ENCODE peak calls at places on chromosome 11, in ten cellular contexts. A, G, F, V, N, Q, P, S, K and J are unnamed samples.
A peak's percentile ranks its signal among the peaks of the same experiment; 100 is the strongest.

GRCh38 chr11:8082391-8083087 is 1.5 kb downstream of the TUB start:
- DNase-seq in N (no peak), Q (no peak), A (no peak), K (no peak), P (peak; percentile 82), V (no peak), S (no peak), G (no peak), F (no peak), J (no peak)

GRCh38 chr11:2582958-2583604 is 116.7 kb downstream of the KCNQ1OT1 start:
- DNase-seq in V (no peak), F (peak; percentile 24), K (no peak), N (no peak), Q (peak; percentile 72), G (peak; percentile 37), S (no peak), A (peak; percentile 57), P (peak; percentile 48), J (peak; percentile 96)

GRCh38 chr11:62593434-62594044 is 2.2 kb upstream of the TUT1 start:
- DNase-seq in N (peak; percentile 88), Q (peak; percentile 94), P (peak; percentile 93), V (peak; percentile 73), S (peak; percentile 80), K (peak; percentile 81), G (peak; percentile 66), A (no peak), F (peak; percentile 87), J (no peak)

GRCh38 chr11:30762188-30762587 is 176.0 kb upstream of the MPPED2 start:
- DNase-seq in P (no peak), A (no peak), V (no peak), K (no peak), F (no peak), S (no peak), Q (no peak), N (no peak), G (no peak), J (no peak)

GRCh38 chr11:33310720-33311500 is 53.7 kb downstream of the HIPK3 start:
- DNase-seq in A (no peak), F (no peak), N (no peak), P (no peak), G (no peak), Q (no peak), K (no peak), V (no peak), S (no peak), J (no peak)

GRCh38 chr11:68380786-68381622 is 68.6 kb downstream of the LRP5 start:
- DNase-seq in Q (no peak), A (no peak), S (no peak), V (peak; percentile 24), G (no peak), F (no peak), P (no peak), K (no peak), N (peak; percentile 68), J (no peak)

GRCh38 chr11:124301482-124301881 is 12.3 kb downstream of the OR8D1 start:
- DNase-seq in N (no peak), S (no peak), K (no peak), A (no peak), P (no peak), V (no peak), Q (no peak), G (no peak), F (no peak), J (no peak)

GRCh38 chr11:7364660-7365059 is 113.0 kb downstream of the SYT9 start:
- DNase-seq in V (no peak), S (no peak), Q (no peak), F (no peak), G (no peak), A (no peak), K (no peak), P (no peak), N (no peak), J (no peak)

GRCh38 chr11:91158901-91159537 is 936.2 kb upstream of the CHORDC1 start:
- DNase-seq in Q (no peak), F (no peak), G (no peak), A (no peak), V (no peak), K (no peak), P (no peak), S (no peak), N (no peak), J (no peak)

GRCh38 chr11:119531091-119531490 is 108.1 kb upstream of the THY1 start:
- DNase-seq in S (no peak), V (no peak), A (no peak), K (no peak), Q (no peak), N (no peak), G (no peak), P (peak; percentile 34), F (no peak), J (no peak)

DNA sequence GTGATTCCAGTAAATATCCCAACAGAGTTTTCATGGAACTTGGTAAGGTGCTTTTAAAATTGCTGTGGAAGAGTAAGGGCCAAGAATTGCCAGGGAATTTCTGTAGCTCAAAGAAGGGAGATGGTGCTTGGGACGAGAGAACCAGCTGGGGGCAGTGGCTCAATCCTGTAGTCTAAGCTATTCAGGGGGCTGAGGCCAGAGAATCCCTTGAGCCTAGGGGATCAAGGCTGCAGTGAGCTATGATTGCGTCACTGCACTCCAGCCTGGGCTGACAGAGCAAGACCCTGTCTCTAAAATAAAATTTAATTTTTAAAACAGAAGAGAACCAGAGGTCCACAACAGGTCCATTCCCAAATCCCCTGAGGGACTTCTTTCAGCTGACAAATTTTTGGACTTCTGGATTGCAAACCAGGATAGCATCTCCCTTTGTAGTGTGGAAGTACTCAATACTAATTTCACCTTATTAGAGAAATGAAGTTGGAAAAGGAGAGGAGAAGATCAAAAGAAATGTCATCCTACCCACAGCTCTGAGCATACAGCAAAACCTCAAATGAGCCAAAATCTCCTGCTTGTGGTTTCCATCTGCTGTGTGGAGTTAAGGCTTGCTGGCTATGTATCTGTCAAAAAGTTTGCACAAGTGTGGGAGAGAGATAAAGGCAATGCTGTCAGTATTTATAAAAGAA is 59.2 kb upstream of the CLPB start:
- DNase-seq in N (no peak), S (no peak), V (no peak), A (no peak), P (no peak), G (no peak), F (no peak), Q (no peak), K (no peak), J (no peak)
- TF ChIP-seq CTCF in N (no peak), S (no peak), V (no peak), A (no peak), P (peak; percentile 54), G (no peak), F (no peak), Q (no peak), K (no peak), J (no peak)

GRCh38 chr11:111978028-111978771 is 41.1 kb downstream of the DIXDC1 start:
- DNase-seq in K (peak; percentile 13), A (peak; percentile 87), P (peak; percentile 92), G (peak; percentile 54), V (no peak), Q (peak; percentile 87), N (no peak), S (no peak), F (no peak), J (peak; percentile 92)
- TF ChIP-seq CTCF in K (no peak), A (no peak), P (peak; percentile 29), G (no peak), V (no peak), Q (no peak), N (no peak), S (no peak), F (no peak), J (no peak)

DNA sequence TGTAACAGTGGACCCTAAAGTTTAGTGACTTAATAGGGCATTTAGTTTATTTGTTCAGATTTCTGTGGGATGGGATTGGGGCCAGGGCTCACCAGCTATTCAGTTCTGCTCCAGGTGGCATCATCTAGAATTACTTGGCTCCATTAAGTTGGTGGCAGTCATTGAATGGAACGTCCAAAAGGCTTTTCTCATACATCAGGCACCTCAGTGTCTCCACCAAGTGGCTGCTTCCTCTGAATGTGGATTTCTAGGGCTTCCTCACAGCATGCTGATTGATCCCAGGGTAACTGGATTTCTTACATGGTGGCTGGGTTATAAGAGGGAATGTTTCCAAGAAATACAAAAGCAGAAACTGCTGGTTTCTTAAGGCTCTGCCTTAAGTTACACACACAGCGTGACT is 34.7 kb downstream of the USP47 start:
- DNase-seq in P (peak; percentile 75), A (no peak), K (peak; percentile 27), F (no peak), V (no peak), Q (no peak), N (peak; percentile 40), G (no peak), S (peak; percentile 7), J (no peak)
- TF ChIP-seq CTCF in P (peak; percentile 75), A (no peak), K (no peak), F (no peak), V (peak; percentile 64), Q (no peak), N (peak; percentile 25), G (no peak), S (no peak), J (no peak)

DNA sequence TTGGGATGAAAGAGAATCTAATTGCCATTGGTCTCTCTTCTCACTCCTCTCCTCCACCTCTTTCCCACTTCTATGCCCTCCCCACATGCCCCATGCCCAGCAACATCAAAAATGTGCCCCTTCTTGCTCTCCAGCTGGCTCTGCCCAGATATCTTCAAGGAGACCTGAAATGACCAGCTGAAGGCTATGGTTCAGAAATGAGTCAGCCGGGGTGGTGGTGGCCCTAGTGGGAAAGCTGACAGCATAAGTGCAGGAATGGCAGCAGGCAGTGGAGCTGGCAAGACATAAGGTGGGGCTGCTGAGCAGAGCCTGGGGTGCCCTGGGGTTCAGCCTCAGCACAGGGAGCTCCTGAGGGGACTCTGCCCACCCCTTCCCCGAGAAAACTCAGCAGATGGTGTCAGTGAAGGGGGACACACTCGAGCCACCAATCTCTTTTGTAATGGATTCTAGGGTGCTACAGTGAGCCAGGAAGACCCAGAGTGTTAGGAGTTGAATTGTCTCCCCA is 593.4 kb downstream of the BUD13 start:
- DNase-seq in G (peak; percentile 31), F (no peak), A (peak; percentile 54), S (no peak), K (no peak), V (no peak), N (no peak), Q (peak; percentile 56), P (peak; percentile 37), J (no peak)
- TF ChIP-seq CTCF in G (no peak), F (no peak), A (no peak), S (no peak), K (no peak), V (no peak), N (no peak), Q (no peak), P (no peak), J (no peak)

DNA sequence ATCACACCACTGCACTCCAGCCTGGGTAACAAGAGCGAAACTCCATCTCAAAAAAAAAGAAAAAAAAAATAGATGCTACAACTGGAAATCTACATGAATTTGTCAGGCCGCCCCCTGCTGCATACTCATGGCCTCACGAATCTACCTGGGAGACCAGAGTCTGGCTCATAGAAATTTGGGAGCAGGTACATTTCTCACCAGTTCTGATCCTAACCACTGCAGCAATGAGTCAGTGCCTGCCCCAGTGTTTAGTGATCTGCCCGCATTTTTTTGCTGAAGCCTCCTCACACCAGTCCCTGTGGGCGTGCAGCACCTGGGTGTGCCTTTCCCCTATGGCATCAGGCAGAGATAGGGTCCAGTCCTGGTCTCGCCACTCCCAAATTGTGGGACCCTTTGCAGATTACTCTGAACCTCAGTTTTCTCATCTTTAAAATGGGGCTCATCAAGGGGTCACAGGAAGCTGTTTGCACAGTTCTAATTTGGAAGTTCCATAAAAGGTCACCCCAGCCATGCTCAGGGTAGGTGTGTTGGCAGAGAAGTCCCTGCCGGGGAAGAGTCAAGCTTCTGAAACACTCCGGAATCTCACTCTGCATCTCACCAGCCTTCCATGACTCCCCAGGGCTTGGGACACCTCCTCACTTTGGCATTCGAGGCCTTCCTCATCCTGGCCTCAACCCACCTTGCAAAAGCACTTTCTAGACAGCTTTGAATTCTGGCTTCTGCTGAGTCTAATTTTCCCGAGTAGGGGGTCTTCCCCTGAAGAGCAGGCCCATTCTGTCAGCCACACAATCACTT is 39.3 kb upstream of the LINC01488 start:
- DNase-seq in P (peak; percentile 67), G (no peak), S (no peak), K (no peak), F (no peak), A (no peak), Q (no peak), V (no peak), N (no peak), J (no peak)
- TF ChIP-seq CTCF in P (peak; percentile 57), G (no peak), S (no peak), K (no peak), F (no peak), A (no peak), Q (no peak), V (no peak), N (no peak), J (no peak)